ENCODE peak calls at places on chromosome 16, in four cellular contexts. U is H1, H is GM12878, M is SK-N-SH. C is an unnamed sample.
A peak's percentile ranks its signal among the peaks of the same experiment; 100 is the strongest.

GRCh38 chr16:87384162-87384999 is 805 bp upstream of the FBXO31 start:
- DNase-seq in H (no peak), M (peak; percentile 82), U (no peak), C (peak; percentile 38)

GRCh38 chr16:35174006-35174405 is 1714.6 kb downstream of the TP53TG3F start:
- DNase-seq in M (no peak), U (no peak), H (no peak), C (no peak)

GRCh38 chr16:81582655-81583441 is 138.2 kb downstream of the CMIP start:
- DNase-seq in U (no peak), M (no peak), H (no peak), C (no peak)

GRCh38 chr16:51034481-51035109 is 116.5 kb downstream of the SALL1 start:
- DNase-seq in H (no peak), M (no peak), U (no peak), C (no peak)

GRCh38 chr16:9039208-9039607 is 52.2 kb upstream of the HAPSTR1 start:
- DNase-seq in U (no peak), H (no peak), M (no peak), C (no peak)

GRCh38 chr16:7284780-7285179 is 47.9 kb upstream of the RBFOX1 start:
- DNase-seq in M (no peak), H (no peak), U (no peak), C (no peak)

GRCh38 chr16:85490971-85491771 is 122.0 kb upstream of the GSE1 start:
- DNase-seq in U (no peak), H (no peak), M (no peak), C (peak; percentile 84)

GRCh38 chr16:50771366-50771765 is 29.5 kb downstream of the CYLD start:
- DNase-seq in H (no peak), M (no peak), U (no peak), C (no peak)

DNA sequence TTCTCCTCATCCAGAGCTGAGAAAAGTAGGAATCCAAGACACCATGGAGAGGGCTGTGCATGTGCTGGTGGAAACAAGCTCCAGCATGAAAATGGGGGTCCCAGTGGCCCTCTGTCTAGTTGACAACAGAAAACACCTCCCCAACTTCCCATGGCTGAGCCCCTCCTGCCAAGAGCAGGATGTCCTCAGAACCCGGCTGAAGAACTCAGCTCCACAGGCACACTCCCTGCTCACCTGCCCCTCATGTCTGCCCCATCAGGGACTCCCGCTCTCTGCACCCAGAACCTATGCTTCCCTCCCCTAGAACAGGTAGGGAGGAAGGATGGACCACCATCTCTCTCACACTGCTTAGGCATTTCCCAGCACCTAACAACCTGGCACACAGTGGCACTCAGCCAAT is 167.2 kb downstream of the C16orf78 start:
- DNase-seq in H (no peak), M (no peak), U (no peak), C (no peak)
- TF ChIP-seq SIN3A in H (no peak), M (no peak), U (no peak), C (no peak)

GRCh38 chr16:5580320-5580719 is 482.7 kb upstream of the EEF2KMT start:
- DNase-seq in U (no peak), M (no peak), H (no peak), C (no peak)

GRCh38 chr16:5580772-5581171 is 483.2 kb upstream of the EEF2KMT start:
- DNase-seq in M (no peak), H (no peak), U (no peak), C (no peak)

GRCh38 chr16:5582529-5582928 is 484.9 kb upstream of the EEF2KMT start:
- DNase-seq in U (no peak), H (no peak), M (no peak), C (no peak)

GRCh38 chr16:5581428-5581827 is 483.8 kb upstream of the EEF2KMT start:
- DNase-seq in U (no peak), H (no peak), M (no peak), C (no peak)

GRCh38 chr16:5581963-5582362 is 484.4 kb upstream of the EEF2KMT start:
- DNase-seq in M (no peak), H (no peak), U (no peak), C (no peak)
- TF ChIP-seq YY1 in M (no peak), H (no peak), U (no peak), C (no peak)

GRCh38 chr16:75952124-75952523 is 225.8 kb upstream of the CPHXL start:
- DNase-seq in U (no peak), H (no peak), M (no peak), C (no peak)

DNA sequence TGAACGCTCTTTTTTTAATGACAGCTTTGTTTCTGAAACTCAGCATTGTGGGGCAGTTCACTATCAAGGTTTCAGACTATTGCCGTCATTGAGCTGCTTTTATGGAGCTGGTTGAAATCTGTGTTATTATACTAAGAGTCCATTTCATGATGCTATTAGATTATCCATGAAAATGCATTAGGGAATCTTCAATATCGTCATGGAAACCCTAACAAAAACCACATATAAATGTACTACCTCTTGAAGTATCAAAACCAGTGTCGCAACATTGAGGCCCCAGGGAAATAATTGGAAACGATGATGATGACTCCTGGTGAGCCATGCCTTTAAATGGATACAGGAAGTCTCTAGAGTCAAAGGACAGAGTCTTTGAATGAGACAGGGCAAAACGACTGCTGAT is 231.6 kb upstream of the CPHXL start:
- DNase-seq in U (no peak), H (no peak), M (no peak), C (no peak)
- TF ChIP-seq NRF1 in U (no peak), H (no peak), M (no peak), C (no peak)

DNA sequence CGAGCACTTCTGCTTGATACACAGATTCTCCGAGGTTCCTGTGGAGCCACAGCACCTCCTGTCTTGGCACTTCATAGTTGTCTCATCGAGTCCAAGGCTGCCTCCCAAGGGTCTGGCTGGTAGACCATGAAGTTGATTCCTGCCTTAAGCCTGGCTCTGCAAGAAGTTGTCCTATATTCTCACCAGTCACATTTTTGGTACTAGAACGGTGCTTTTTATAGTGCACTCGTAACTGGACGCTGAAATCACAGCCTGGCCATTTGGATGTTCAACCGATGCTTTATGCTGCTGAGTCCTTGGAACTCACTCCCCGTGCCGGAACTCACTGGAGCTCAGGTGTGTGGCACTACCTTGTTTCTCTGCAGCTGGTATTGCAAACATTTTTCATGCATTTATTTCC is 35.6 kb downstream of the RMI2 start:
- DNase-seq in U (no peak), H (no peak), M (no peak), C (no peak)
- TF ChIP-seq SIN3A in U (no peak), H (no peak), M (no peak), C (no peak)

GRCh38 chr16:25126820-25127232 is 15.3 kb downstream of the LCMT1 start:
- DNase-seq in M (no peak), U (no peak), H (no peak), C (peak; percentile 38)
- TF ChIP-seq YY1 in M (no peak), U (no peak), H (no peak), C (no peak)

GRCh38 chr16:22065252-22065651 is 27.1 kb upstream of the VWA3A start:
- DNase-seq in M (no peak), U (no peak), H (no peak), C (no peak)
- TF ChIP-seq NRF1 in M (no peak), U (no peak), H (no peak), C (no peak)

DNA sequence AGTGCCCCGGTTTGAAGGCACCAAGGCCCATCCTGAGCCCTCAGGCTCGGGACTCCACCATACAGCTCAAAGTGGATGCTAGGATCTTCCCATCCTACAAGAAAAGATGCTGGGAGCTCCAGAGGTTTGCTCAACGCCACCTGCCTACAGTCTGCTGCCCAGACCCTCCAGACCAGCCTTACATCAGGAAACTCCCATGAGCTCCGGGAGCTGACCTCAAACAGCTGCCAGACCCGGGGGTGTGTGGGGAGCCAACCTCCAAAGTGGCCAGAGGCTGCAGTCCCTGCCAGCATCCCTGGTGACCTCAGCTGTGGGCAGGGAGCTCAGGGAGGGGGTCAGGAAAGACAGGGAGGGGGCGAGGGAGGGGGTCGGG is 43.8 kb downstream of the C16orf82 start:
- DNase-seq in H (no peak), U (no peak), M (peak; percentile 30), C (no peak)
- TF ChIP-seq SIN3A in H (no peak), U (no peak), M (no peak), C (no peak)

GRCh38 chr16:67036323-67036741 is 7.4 kb downstream of the CBFB start:
- DNase-seq in H (no peak), U (no peak), M (no peak), C (no peak)
- TF ChIP-seq YY1 in H (no peak), U (no peak), M (no peak), C (no peak)